ENCODE peak calls at places on chromosomes 1 and 21, in eight cellular contexts. One of them, this sample, is unnamed.

GRCh38 chr1:70675737-70676156 is 264.7 kb downstream of the CTH start:
- DNase-seq in tibial nerve: no peak
- DNase-seq in Panc1: no peak
- DNase-seq in HFF-Myc: no peak
- DNase-seq in cardiac muscle cell: no peak
- DNase-seq in fibroblast of mammary gland: no peak
- DNase-seq in K562: peak; percentile 70
- DNase-seq in heart right ventricle: no peak
- DNase-seq in this sample: no peak

GRCh38 chr1:224558904-224559303 is 57.2 kb upstream of the CNIH3 start:
- DNase-seq in heart right ventricle: no peak
- DNase-seq in Panc1: no peak
- DNase-seq in HFF-Myc: no peak
- DNase-seq in cardiac muscle cell: no peak
- DNase-seq in K562: no peak
- DNase-seq in tibial nerve: no peak
- DNase-seq in fibroblast of mammary gland: no peak
- DNase-seq in this sample: no peak

GRCh38 chr1:21511579-21512522 is 2.6 kb downstream of the ALPL start:
- DNase-seq in fibroblast of mammary gland: peak; percentile 96
- DNase-seq in HFF-Myc: no peak
- DNase-seq in cardiac muscle cell: peak; percentile 98
- DNase-seq in Panc1: no peak
- DNase-seq in heart right ventricle: peak; percentile 49
- DNase-seq in K562: no peak
- DNase-seq in tibial nerve: no peak
- DNase-seq in this sample: peak; percentile 85

GRCh38 chr1:31708324-31708723 is 4.5 kb upstream of the COL16A1 start:
- DNase-seq in cardiac muscle cell: no peak
- DNase-seq in Panc1: no peak
- DNase-seq in fibroblast of mammary gland: no peak
- DNase-seq in heart right ventricle: no peak
- DNase-seq in K562: no peak
- DNase-seq in tibial nerve: no peak
- DNase-seq in HFF-Myc: no peak
- DNase-seq in this sample: no peak

GRCh38 chr21:44568667-44569556 is 4.6 kb upstream of the KRTAP10-4 start:
- DNase-seq in Panc1: no peak
- DNase-seq in cardiac muscle cell: no peak
- DNase-seq in HFF-Myc: no peak
- DNase-seq in fibroblast of mammary gland: no peak
- DNase-seq in K562: no peak
- DNase-seq in tibial nerve: no peak
- DNase-seq in heart right ventricle: no peak
- DNase-seq in this sample: no peak

GRCh38 chr1:16978589-16979474 is 1.6 kb downstream of the MFAP2 start:
- DNase-seq in tibial nerve: peak; percentile 31
- DNase-seq in HFF-Myc: peak; percentile 86
- DNase-seq in heart right ventricle: peak; percentile 42
- DNase-seq in fibroblast of mammary gland: peak; percentile 97
- DNase-seq in Panc1: no peak
- DNase-seq in cardiac muscle cell: peak; percentile 95
- DNase-seq in K562: no peak
- DNase-seq in this sample: no peak

GRCh38 chr1:197572169-197572568 is 203.1 kb downstream of the DENND1B start:
- DNase-seq in fibroblast of mammary gland: no peak
- DNase-seq in Panc1: no peak
- DNase-seq in cardiac muscle cell: no peak
- DNase-seq in K562: no peak
- DNase-seq in heart right ventricle: no peak
- DNase-seq in HFF-Myc: no peak
- DNase-seq in tibial nerve: no peak
- DNase-seq in this sample: no peak

GRCh38 chr21:16969636-16970035 is 543.2 kb upstream of the CXADR start:
- DNase-seq in fibroblast of mammary gland: no peak
- DNase-seq in cardiac muscle cell: no peak
- DNase-seq in heart right ventricle: no peak
- DNase-seq in tibial nerve: no peak
- DNase-seq in K562: no peak
- DNase-seq in HFF-Myc: no peak
- DNase-seq in Panc1: no peak
- DNase-seq in this sample: no peak

GRCh38 chr1:21308847-21309652 is 18.8 kb upstream of the ECE1 start:
- DNase-seq in fibroblast of mammary gland: peak; percentile 40
- DNase-seq in Panc1: no peak
- DNase-seq in tibial nerve: no peak
- DNase-seq in cardiac muscle cell: no peak
- DNase-seq in HFF-Myc: no peak
- DNase-seq in K562: no peak
- DNase-seq in heart right ventricle: no peak
- DNase-seq in this sample: no peak

GRCh38 chr21:41280115-41280919 is 36.3 kb upstream of the FAM3B start:
- DNase-seq in heart right ventricle: no peak
- DNase-seq in K562: no peak
- DNase-seq in fibroblast of mammary gland: peak; percentile 73
- DNase-seq in cardiac muscle cell: peak; percentile 92
- DNase-seq in Panc1: no peak
- DNase-seq in tibial nerve: no peak
- DNase-seq in HFF-Myc: peak; percentile 5
- DNase-seq in this sample: no peak

GRCh38 chr21:41283211-41283818 is 33.3 kb upstream of the FAM3B start:
- DNase-seq in HFF-Myc: peak; percentile 75
- DNase-seq in Panc1: peak; percentile 54
- DNase-seq in K562: peak; percentile 56
- DNase-seq in heart right ventricle: no peak
- DNase-seq in cardiac muscle cell: peak; percentile 95
- DNase-seq in tibial nerve: no peak
- DNase-seq in fibroblast of mammary gland: peak; percentile 90
- DNase-seq in this sample: peak; percentile 51

DNA sequence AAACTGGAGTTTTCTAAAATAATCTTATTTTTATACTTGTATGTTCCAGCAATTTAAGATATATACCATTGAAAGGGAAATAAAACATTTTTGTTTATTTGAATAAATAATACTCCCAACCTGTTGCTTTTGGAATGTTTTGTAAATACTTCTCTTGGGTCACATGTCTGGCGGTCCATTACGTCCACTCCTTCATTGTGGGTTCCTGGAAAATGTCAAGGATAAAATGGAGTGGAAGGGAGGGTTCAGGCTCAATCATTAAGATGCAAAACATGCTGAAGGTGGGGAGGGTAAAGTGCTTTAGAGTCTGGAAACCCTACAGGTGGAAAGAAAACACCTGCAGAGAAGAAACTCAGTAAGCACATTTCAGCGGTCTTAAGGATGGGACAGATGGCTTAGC is 34.2 kb upstream of the FAM3B start:
- DNase-seq in HFF-Myc: no peak
- DNase-seq in fibroblast of mammary gland: no peak
- DNase-seq in heart right ventricle: no peak
- DNase-seq in tibial nerve: no peak
- DNase-seq in K562: no peak
- DNase-seq in cardiac muscle cell: no peak
- DNase-seq in Panc1: no peak
- DNase-seq in this sample: no peak
- H3K4me3 ChIP-seq in HFF-Myc: no peak overlapping the region
- H3K4me3 ChIP-seq in fibroblast of mammary gland: no peak overlapping the region
- H3K4me3 ChIP-seq in heart right ventricle: no peak overlapping the region
- H3K4me3 ChIP-seq in tibial nerve: no peak overlapping the region
- H3K4me3 ChIP-seq in K562: no peak overlapping the region
- H3K4me3 ChIP-seq in cardiac muscle cell: no peak overlapping the region
- H3K4me3 ChIP-seq in Panc1: no peak overlapping the region
- H3K4me3 ChIP-seq in this sample: no peak overlapping the region

GRCh38 chr1:90396917-90397316 is 320.2 kb downstream of the BARHL2 start:
- DNase-seq in cardiac muscle cell: no peak
- DNase-seq in Panc1: no peak
- DNase-seq in heart right ventricle: no peak
- DNase-seq in HFF-Myc: no peak
- DNase-seq in fibroblast of mammary gland: no peak
- DNase-seq in tibial nerve: no peak
- DNase-seq in K562: no peak
- DNase-seq in this sample: no peak
- TF ChIP-seq CTCF in cardiac muscle cell: no peak
- TF ChIP-seq CTCF in Panc1: no peak
- TF ChIP-seq CTCF in heart right ventricle: no peak
- TF ChIP-seq CTCF in HFF-Myc: no peak
- TF ChIP-seq CTCF in fibroblast of mammary gland: no peak
- TF ChIP-seq CTCF in tibial nerve: no peak
- TF ChIP-seq CTCF in K562: no peak
- TF ChIP-seq CTCF in this sample: no peak

DNA sequence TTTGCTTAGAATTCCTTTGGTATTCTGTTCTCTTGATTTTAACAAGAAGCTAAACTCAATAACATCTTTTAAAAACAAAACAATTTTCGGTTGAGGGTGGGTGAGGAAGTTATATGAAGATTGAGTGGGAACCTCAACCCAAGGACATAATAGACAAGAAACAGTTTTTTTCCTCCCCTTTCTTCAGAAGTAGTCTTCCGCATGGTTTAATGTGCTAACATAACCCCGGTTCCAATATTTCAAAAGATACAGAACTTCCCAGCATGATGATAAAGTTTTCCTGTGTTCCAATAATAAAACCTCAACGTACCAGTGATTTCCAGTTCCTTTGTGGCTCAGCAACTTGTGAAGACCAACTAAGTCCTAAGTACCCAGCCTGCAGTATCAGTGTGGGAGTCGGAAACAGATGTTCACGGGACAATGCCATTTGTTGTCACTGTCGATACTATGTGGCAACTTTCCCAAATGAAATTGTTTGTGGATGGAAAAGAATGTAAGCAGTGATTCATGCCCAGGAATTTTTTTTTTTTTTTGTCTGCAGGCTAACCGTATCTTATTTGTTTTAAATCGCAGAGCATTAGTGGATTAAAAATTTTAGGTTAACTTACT is 48.5 kb downstream of the NR5A2 start:
- DNase-seq in Panc1: peak; percentile 71
- DNase-seq in fibroblast of mammary gland: peak; percentile 60
- DNase-seq in heart right ventricle: no peak
- DNase-seq in K562: no peak
- DNase-seq in tibial nerve: no peak
- DNase-seq in HFF-Myc: peak; percentile 43
- DNase-seq in cardiac muscle cell: peak; percentile 93
- DNase-seq in this sample: no peak
- H3K4me3 ChIP-seq in Panc1: peak overlapping the region; percentile 27
- H3K4me3 ChIP-seq in fibroblast of mammary gland: no peak overlapping the region
- H3K4me3 ChIP-seq in heart right ventricle: no peak overlapping the region
- H3K4me3 ChIP-seq in K562: no peak overlapping the region
- H3K4me3 ChIP-seq in tibial nerve: no peak overlapping the region
- H3K4me3 ChIP-seq in HFF-Myc: no peak overlapping the region
- H3K4me3 ChIP-seq in cardiac muscle cell: no peak overlapping the region
- H3K4me3 ChIP-seq in this sample: no peak overlapping the region

GRCh38 chr1:155591770-155592169 is 18.2 kb upstream of the MSTO1 start:
- DNase-seq in tibial nerve: no peak
- DNase-seq in HFF-Myc: peak; percentile 43
- DNase-seq in cardiac muscle cell: peak; percentile 78
- DNase-seq in fibroblast of mammary gland: peak; percentile 78
- DNase-seq in heart right ventricle: no peak
- DNase-seq in Panc1: peak; percentile 27
- DNase-seq in K562: peak; percentile 31
- DNase-seq in this sample: no peak
- TF ChIP-seq CTCF in tibial nerve: peak; percentile 46
- TF ChIP-seq CTCF in HFF-Myc: peak; percentile 33
- TF ChIP-seq CTCF in cardiac muscle cell: peak; percentile 46
- TF ChIP-seq CTCF in fibroblast of mammary gland: peak; percentile 48
- TF ChIP-seq CTCF in heart right ventricle: no peak
- TF ChIP-seq CTCF in Panc1: no peak
- TF ChIP-seq CTCF in K562: peak; percentile 44
- TF ChIP-seq CTCF in this sample: peak; percentile 54

This sample was measured in epithelial cell of proximal tubule.